ENCODE peak calls at places on chromosome 4, in seven cellular contexts. E, Q, M, C, T, Y and V are unnamed samples.

GRCh38 chr4:134862116-134862515 is 660.5 kb upstream of the PABPC4L start:
- DNase-seq in E (no peak), Q (no peak), M (no peak), C (no peak), T (peak; percentile 24), Y (peak; percentile 32), V (no peak)

GRCh38 chr4:107255596-107255995 is 219.5 kb upstream of the DKK2 start:
- DNase-seq in E (no peak), Q (no peak), M (no peak), C (no peak), T (peak; percentile 20), Y (no peak), V (peak; percentile 19)

GRCh38 chr4:138981930-138982390 is 33.6 kb upstream of the NOCT start:
- DNase-seq in E (no peak), Q (peak; percentile 56), M (peak; percentile 35), C (no peak), T (peak; percentile 19), Y (peak; percentile 55), V (peak; percentile 69)

GRCh38 chr4:140857111-140857510 is 100.9 kb upstream of the TBC1D9 start:
- DNase-seq in E (no peak), Q (no peak), M (no peak), C (no peak), T (peak; percentile 53), Y (no peak), V (peak; percentile 71)

GRCh38 chr4:3205995-3206394 is 43.0 kb upstream of the MSANTD1 start:
- DNase-seq in E (no peak), Q (no peak), M (peak; percentile 73), C (no peak), T (no peak), Y (no peak), V (no peak)

GRCh38 chr4:48439988-48440387 is 43.2 kb upstream of the SLC10A4 start:
- DNase-seq in E (no peak), Q (no peak), M (no peak), C (no peak), T (peak; percentile 7), Y (no peak), V (no peak)

GRCh38 chr4:147570616-147571015 is 46.6 kb upstream of the TMEM184C start:
- DNase-seq in E (no peak), Q (no peak), M (no peak), C (no peak), T (no peak), Y (no peak), V (no peak)

GRCh38 chr4:1353186-1354055 is 6.4 kb downstream of the UVSSA start:
- DNase-seq in E (no peak), Q (no peak), M (no peak), C (no peak), T (no peak), Y (no peak), V (no peak)

GRCh38 chr4:10783351-10783750 is 98.8 kb upstream of the CLNK start:
- DNase-seq in E (peak; percentile 22), Q (no peak), M (no peak), C (no peak), T (peak; percentile 73), Y (peak; percentile 44), V (peak; percentile 18)

GRCh38 chr4:105627620-105628019 is 75.2 kb downstream of the ARHGEF38 start:
- DNase-seq in E (no peak), Q (no peak), M (no peak), C (no peak), T (no peak), Y (no peak), V (no peak)

GRCh38 chr4:176479745-176480144 is 160.0 kb downstream of the SPCS3 start:
- DNase-seq in E (no peak), Q (no peak), M (no peak), C (no peak), T (no peak), Y (no peak), V (no peak)

GRCh38 chr4:54100607-54101189 is 735 bp downstream of the GSX2 start:
- DNase-seq in E (no peak), Q (no peak), M (no peak), C (peak; percentile 42), T (no peak), Y (no peak), V (no peak)

GRCh38 chr4:121484633-121485032 is 103.8 kb upstream of the QRFPR start:
- DNase-seq in E (peak; percentile 15), Q (peak; percentile 63), M (peak; percentile 36), C (no peak), T (peak; percentile 59), Y (peak; percentile 60), V (peak; percentile 63)

GRCh38 chr4:42483426-42484379 is 86.4 kb downstream of the SHISA3 start:
- DNase-seq in E (no peak), Q (no peak), M (no peak), C (no peak), T (no peak), Y (peak; percentile 42), V (no peak)

GRCh38 chr4:94577136-94577535 is 125.4 kb downstream of the PDLIM5 start:
- DNase-seq in E (no peak), Q (peak; percentile 48), M (no peak), C (no peak), T (peak; percentile 70), Y (no peak), V (peak; percentile 28)

GRCh38 chr4:73836373-73837269 is at the start of gene CXCL6:
- DNase-seq in E (no peak), Q (peak; percentile 19), M (no peak), C (no peak), T (peak; percentile 26), Y (peak; percentile 45), V (no peak)

GRCh38 chr4:171981185-171981584 is 168.0 kb downstream of the GALNTL6 start:
- DNase-seq in E (no peak), Q (no peak), M (no peak), C (no peak), T (no peak), Y (no peak), V (no peak)

GRCh38 chr4:138567696-138568095 is 325.5 kb upstream of the SLC7A11 start:
- DNase-seq in E (no peak), Q (no peak), M (no peak), C (no peak), T (no peak), Y (no peak), V (no peak)

GRCh38 chr4:174284181-174284886 is 623 bp downstream of the CEP44 start:
- DNase-seq in E (peak; percentile 58), Q (peak; percentile 53), M (peak; percentile 58), C (no peak), T (peak; percentile 74), Y (peak; percentile 61), V (peak; percentile 79)

GRCh38 chr4:100288167-100288566 is 97.9 kb upstream of the DDIT4L start:
- DNase-seq in E (peak; percentile 67), Q (no peak), M (no peak), C (no peak), T (peak; percentile 87), Y (peak; percentile 48), V (peak; percentile 65)

GRCh38 chr4:102552781-102553180 is 51.6 kb downstream of the NFKB1 start:
- DNase-seq in E (no peak), Q (no peak), M (no peak), C (no peak), T (peak; percentile 21), Y (no peak), V (no peak)

GRCh38 chr4:66095065-66095464 is 424.8 kb upstream of the EPHA5 start:
- DNase-seq in E (no peak), Q (no peak), M (no peak), C (no peak), T (no peak), Y (peak; percentile 83), V (no peak)

GRCh38 chr4:10983274-10983673 is 298.7 kb upstream of the CLNK start:
- DNase-seq in E (no peak), Q (no peak), M (no peak), C (no peak), T (no peak), Y (no peak), V (peak; percentile 11)

GRCh38 chr4:23934915-23935314 is 45.1 kb upstream of the PPARGC1A start:
- DNase-seq in E (peak; percentile 90), Q (peak; percentile 94), M (no peak), C (no peak), T (peak; percentile 96), Y (no peak), V (peak; percentile 96)

GRCh38 chr4:10832989-10833635 is 148.5 kb upstream of the CLNK start:
- DNase-seq in E (no peak), Q (no peak), M (no peak), C (no peak), T (no peak), Y (no peak), V (no peak)

GRCh38 chr4:60133414-60133813 is 1066.7 kb upstream of the ADGRL3 start:
- DNase-seq in E (no peak), Q (peak; percentile 1), M (no peak), C (no peak), T (peak; percentile 1), Y (peak; percentile 80), V (peak; percentile 66)

GRCh38 chr4:95715830-95716229 is 124.1 kb upstream of the PDHA2 start:
- DNase-seq in E (no peak), Q (no peak), M (no peak), C (no peak), T (no peak), Y (peak; percentile 69), V (no peak)

GRCh38 chr4:82833696-82834313 is 35.2 kb upstream of the SCD5 start:
- DNase-seq in E (peak; percentile 54), Q (peak; percentile 75), M (peak; percentile 27), C (no peak), T (peak; percentile 79), Y (peak; percentile 68), V (peak; percentile 24)

GRCh38 chr4:52051615-52052474 is 741 bp downstream of the SPATA18 start:
- DNase-seq in E (peak; percentile 11), Q (peak; percentile 94), M (peak; percentile 74), C (peak; percentile 0), T (no peak), Y (no peak), V (peak; percentile 95)

GRCh38 chr4:82706349-82707000 is 92.1 kb downstream of the SCD5 start:
- DNase-seq in E (no peak), Q (no peak), M (no peak), C (no peak), T (peak; percentile 15), Y (no peak), V (peak; percentile 40)

GRCh38 chr4:8287606-8288280 is 18.2 kb downstream of the HTRA3 start:
- DNase-seq in E (no peak), Q (no peak), M (no peak), C (no peak), T (no peak), Y (no peak), V (no peak)

GRCh38 chr4:2792711-2793577 is at the start of gene SH3BP2:
- DNase-seq in E (peak; percentile 49), Q (peak; percentile 85), M (peak; percentile 63), C (peak; percentile 41), T (peak; percentile 63), Y (peak; percentile 59), V (peak; percentile 75)

GRCh38 chr4:4387531-4388311 is 819 bp downstream of the NSG1 start:
- DNase-seq in E (no peak), Q (no peak), M (no peak), C (no peak), T (no peak), Y (no peak), V (no peak)

GRCh38 chr4:156581693-156582092 is 389.9 kb downstream of the PDGFC start:
- DNase-seq in E (no peak), Q (no peak), M (no peak), C (no peak), T (peak; percentile 25), Y (peak; percentile 25), V (no peak)